ENCODE peak calls at places on chromosome 16, in four cellular contexts. W is left ventricle myocardium inferior, M is endothelial cell of umbilical vein, G is tibial nerve. E is an unnamed sample.

GRCh38 chr16:66580605-66581209 is 1.4 kb downstream of the CMTM2 start:
- DNase-seq in G (no peak), M (no peak), W (no peak), E (no peak)

GRCh38 chr16:14109782-14110727 is 38.9 kb downstream of the MRTFB start:
- DNase-seq in G (no peak), W (no peak), M (peak; percentile 40), E (no peak)

GRCh38 chr16:59651662-59652061 is 917.5 kb upstream of the GOT2 start:
- DNase-seq in M (no peak), G (no peak), W (no peak), E (no peak)

GRCh38 chr16:49661465-49662187 is 194.3 kb downstream of the ZNF423 start:
- DNase-seq in M (no peak), G (no peak), W (no peak), E (peak; percentile 85)

GRCh38 chr16:30340621-30341020 is 14.5 kb downstream of the CD2BP2 start:
- DNase-seq in M (no peak), G (no peak), W (no peak), E (no peak)

GRCh38 chr16:84349852-84350565 is 18.3 kb upstream of the ATP2C2 start:
- DNase-seq in G (no peak), M (no peak), W (no peak), E (no peak)

GRCh38 chr16:88569614-88569984 is 604 bp upstream of the ZC3H18 start:
- DNase-seq in M (no peak), W (peak; percentile 33), G (no peak), E (peak; percentile 66)

GRCh38 chr16:51967566-51967965 is 579.4 kb downstream of the TOX3 start:
- DNase-seq in G (no peak), M (no peak), W (no peak), E (no peak)

GRCh38 chr16:4227040-4227332 is 14.9 kb downstream of the SRL start:
- DNase-seq in M (no peak), G (no peak), W (no peak), E (no peak)

GRCh38 chr16:180101-180920 is at the start of gene HBQ1:
- DNase-seq in M (peak; percentile 31), W (peak; percentile 17), G (no peak), E (no peak)

GRCh38 chr16:46857261-46857962 is 26.4 kb upstream of the C16orf87 start:
- DNase-seq in W (no peak), M (peak; percentile 39), G (no peak), E (no peak)

GRCh38 chr16:1011316-1012082 is 29.9 kb downstream of the SOX8 start:
- DNase-seq in G (no peak), W (no peak), M (no peak), E (no peak)

GRCh38 chr16:5490499-5490898 is 392.9 kb upstream of the EEF2KMT start:
- DNase-seq in W (no peak), G (no peak), M (no peak), E (peak; percentile 22)

GRCh38 chr16:85571563-85571812 is 41.6 kb upstream of the GSE1 start:
- DNase-seq in G (no peak), M (no peak), W (no peak), E (no peak)
- H3K4me1 ChIP-seq in G (peaks cover 36% of the 10 kb centered on the region), M (peaks cover 19% of the 10 kb centered on the region), W (peaks cover 44% of the 10 kb centered on the region), E (peaks cover 73% of the 10 kb centered on the region)

GRCh38 chr16:69839240-69839688 is 77.1 kb downstream of the WWP2 start:
- DNase-seq in W (no peak), M (no peak), G (no peak), E (no peak)

GRCh38 chr16:69836252-69836651 is 74.1 kb downstream of the WWP2 start:
- DNase-seq in G (no peak), M (no peak), W (no peak), E (no peak)

GRCh38 chr16:69839798-69840409 is 77.8 kb downstream of the WWP2 start:
- DNase-seq in G (no peak), W (peak; percentile 45), M (peak; percentile 19), E (peak; percentile 78)

GRCh38 chr16:69837380-69837779 is 75.2 kb downstream of the WWP2 start:
- DNase-seq in G (no peak), M (no peak), W (no peak), E (no peak)

GRCh38 chr16:69838417-69838990 is 76.4 kb downstream of the WWP2 start:
- DNase-seq in G (no peak), M (peak; percentile 75), W (peak; percentile 35), E (peak; percentile 58)
- TF ChIP-seq CTCF in G (no peak), M (no peak), W (no peak), E (no peak)

DNA sequence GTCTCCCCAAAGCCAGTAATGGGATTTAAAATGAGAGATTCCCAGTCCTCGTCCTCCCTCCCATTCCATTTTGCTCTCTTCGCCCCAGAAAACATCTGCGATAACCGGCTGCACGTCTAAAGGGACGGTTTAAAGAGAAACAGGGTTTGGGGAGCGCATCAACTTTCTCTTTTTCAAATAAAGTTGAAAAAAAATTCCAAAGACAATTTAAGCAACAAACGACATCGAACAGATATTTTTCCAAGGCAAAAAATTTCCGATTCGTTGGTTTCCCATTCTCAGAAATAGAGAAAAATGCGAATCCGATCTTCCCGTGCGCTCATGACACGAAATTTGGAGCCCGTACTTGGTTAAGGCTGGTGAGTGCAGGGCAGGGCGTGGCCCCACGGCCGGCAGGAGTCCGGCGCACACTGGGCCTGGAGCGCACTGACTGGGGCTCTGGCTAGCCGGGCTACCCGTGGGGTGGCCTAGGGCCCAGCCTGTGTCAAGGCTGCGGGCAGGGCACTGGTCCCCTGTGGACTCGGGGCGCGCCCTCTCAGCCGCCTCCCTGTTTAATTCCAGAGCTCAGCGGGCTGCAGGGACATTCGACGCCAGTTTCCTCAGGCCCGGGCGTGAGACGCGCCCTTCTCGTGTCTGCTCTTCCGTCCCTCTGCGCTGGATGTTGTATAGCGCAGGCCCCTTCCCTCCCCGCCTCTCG is 17.8 kb upstream of the ZFHX3 start:
- DNase-seq in M (no peak), G (peak; percentile 50), W (peak; percentile 58), E (peak; percentile 73)
- H3K4me3 ChIP-seq in M (no peak overlapping the region), G (peak overlapping the region; percentile 11), W (peak overlapping the region; percentile 61), E (peak overlapping the region; percentile 42)

GRCh38 chr16:53090591-53091507 is 36.1 kb downstream of the CHD9 start:
- DNase-seq in G (peak; percentile 92), W (peak; percentile 93), M (peak; percentile 96), E (peak; percentile 97)

GRCh38 chr16:53093162-53093744 is 38.5 kb downstream of the CHD9 start:
- DNase-seq in M (no peak), G (no peak), W (no peak), E (no peak)

GRCh38 chr16:53091508-53092211 is 36.9 kb downstream of the CHD9 start:
- DNase-seq in M (peak; percentile 69), G (no peak), W (peak; percentile 67), E (peak; percentile 87)

GRCh38 chr16:53089434-53090270 is 34.9 kb downstream of the CHD9 start:
- DNase-seq in G (no peak), W (no peak), M (peak; percentile 75), E (no peak)

DNA sequence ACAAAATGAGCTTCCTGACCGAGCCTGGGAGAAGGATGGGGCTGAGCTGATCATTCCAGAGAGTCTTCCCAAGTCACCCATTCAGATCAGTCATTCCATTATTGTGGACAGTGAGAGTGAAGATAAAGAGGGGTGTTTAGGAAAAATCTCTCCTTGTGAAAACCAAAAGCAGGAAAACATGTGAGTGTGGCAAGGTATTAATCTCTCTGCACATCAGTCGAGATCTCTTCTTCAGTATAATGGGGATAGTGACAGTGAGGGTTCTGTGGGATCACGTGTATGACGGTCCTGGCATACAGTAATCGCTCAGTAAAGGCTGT is 35.4 kb downstream of the CHD9 start:
- DNase-seq in W (no peak), M (peak; percentile 78), G (no peak), E (no peak)
- H3K4me1 ChIP-seq in W (peaks cover 88% of the 10 kb centered on the region), M (peaks cover 48% of the 10 kb centered on the region), G (peaks cover 72% of the 10 kb centered on the region), E (peaks cover 63% of the 10 kb centered on the region)

E was measured in psoas muscle.